ENCODE peak calls at places on chromosomes 1 and 21, in four cellular contexts. One of them, this sample, is unnamed.
A peak's percentile ranks its signal among the peaks of the same experiment; 100 is the strongest.

GRCh38 chr1:154669464-154670282 is 61.7 kb upstream of the ADAR start:
- DNase-seq in GM12878: peak; percentile 67
- DNase-seq in K562: peak; percentile 61
- DNase-seq in HepG2: peak; percentile 65
- DNase-seq in this sample: peak; percentile 87

GRCh38 chr1:226990133-226990716 is 50.1 kb downstream of the COQ8A start:
- DNase-seq in GM12878: no peak
- DNase-seq in K562: peak; percentile 57
- DNase-seq in HepG2: peak; percentile 28
- DNase-seq in this sample: peak; percentile 17

GRCh38 chr1:203342192-203342940 is 8.6 kb downstream of the FMOD start:
- DNase-seq in GM12878: no peak
- DNase-seq in K562: peak; percentile 87
- DNase-seq in HepG2: peak; percentile 46
- DNase-seq in this sample: peak; percentile 86

GRCh38 chr1:208158640-208159541 is 85.3 kb downstream of the PLXNA2 start:
- DNase-seq in GM12878: no peak
- DNase-seq in K562: no peak
- DNase-seq in HepG2: peak; percentile 76
- DNase-seq in this sample: no peak

GRCh38 chr1:27856561-27857343 is 15.6 kb upstream of the THEMIS2 start:
- DNase-seq in GM12878: no peak
- DNase-seq in K562: no peak
- DNase-seq in HepG2: no peak
- DNase-seq in this sample: no peak

GRCh38 chr1:31102501-31102950 is 37.0 kb upstream of the PUM1 start:
- DNase-seq in GM12878: no peak
- DNase-seq in K562: no peak
- DNase-seq in HepG2: no peak
- DNase-seq in this sample: peak; percentile 50

GRCh38 chr1:74502432-74502831 is 10.0 kb downstream of the LRRC53 start:
- DNase-seq in GM12878: no peak
- DNase-seq in K562: no peak
- DNase-seq in HepG2: peak; percentile 16
- DNase-seq in this sample: peak; percentile 39

GRCh38 chr1:187680823-187681222 is 852.1 kb downstream of the PLA2G4A start:
- DNase-seq in GM12878: no peak
- DNase-seq in K562: no peak
- DNase-seq in HepG2: no peak
- DNase-seq in this sample: no peak

GRCh38 chr1:68028566-68028965 is 21.9 kb downstream of the DIRAS3 start:
- DNase-seq in GM12878: no peak
- DNase-seq in K562: no peak
- DNase-seq in HepG2: no peak
- DNase-seq in this sample: no peak

GRCh38 chr1:2380816-2381591 is 10.3 kb downstream of the MORN1 start:
- DNase-seq in GM12878: no peak
- DNase-seq in K562: no peak
- DNase-seq in HepG2: no peak
- DNase-seq in this sample: no peak

GRCh38 chr1:110412576-110412975 is 5.1 kb upstream of the LAMTOR5 start:
- DNase-seq in GM12878: peak; percentile 24
- DNase-seq in K562: peak; percentile 85
- DNase-seq in HepG2: peak; percentile 69
- DNase-seq in this sample: peak; percentile 77

GRCh38 chr1:229191066-229191674 is 79.7 kb upstream of the RAB4A start:
- DNase-seq in GM12878: no peak
- DNase-seq in K562: no peak
- DNase-seq in HepG2: no peak
- DNase-seq in this sample: no peak

GRCh38 chr21:45244799-45245340 is 42.8 kb downstream of the POFUT2 start:
- DNase-seq in GM12878: no peak
- DNase-seq in K562: no peak
- DNase-seq in HepG2: no peak
- DNase-seq in this sample: no peak

GRCh38 chr1:11799099-11799498 is 6.7 kb downstream of the MTHFR start:
- DNase-seq in GM12878: no peak
- DNase-seq in K562: no peak
- DNase-seq in HepG2: no peak
- DNase-seq in this sample: no peak

GRCh38 chr1:84505167-84506001 is 802 bp upstream of the SPATA1 start:
- DNase-seq in GM12878: no peak
- DNase-seq in K562: peak; percentile 71
- DNase-seq in HepG2: peak; percentile 81
- DNase-seq in this sample: peak; percentile 75

GRCh38 chr1:202255343-202255742 is 61.7 kb downstream of the LGR6 start:
- DNase-seq in GM12878: no peak
- DNase-seq in K562: no peak
- DNase-seq in HepG2: no peak
- DNase-seq in this sample: no peak

GRCh38 chr21:45632897-45633260 is 10.6 kb upstream of the PCBP3 start:
- DNase-seq in GM12878: no peak
- DNase-seq in K562: no peak
- DNase-seq in HepG2: no peak
- DNase-seq in this sample: no peak

GRCh38 chr1:227432981-227433380 is 114.7 kb upstream of the CDC42BPA start:
- DNase-seq in GM12878: no peak
- DNase-seq in K562: no peak
- DNase-seq in HepG2: no peak
- DNase-seq in this sample: no peak

GRCh38 chr1:53074313-53075154 is 12.5 kb downstream of the PODN start:
- DNase-seq in GM12878: no peak
- DNase-seq in K562: no peak
- DNase-seq in HepG2: no peak
- DNase-seq in this sample: no peak

GRCh38 chr1:85484716-85485115 is 19.8 kb upstream of the DDAH1 start:
- DNase-seq in GM12878: no peak
- DNase-seq in K562: no peak
- DNase-seq in HepG2: no peak
- DNase-seq in this sample: no peak

DNA sequence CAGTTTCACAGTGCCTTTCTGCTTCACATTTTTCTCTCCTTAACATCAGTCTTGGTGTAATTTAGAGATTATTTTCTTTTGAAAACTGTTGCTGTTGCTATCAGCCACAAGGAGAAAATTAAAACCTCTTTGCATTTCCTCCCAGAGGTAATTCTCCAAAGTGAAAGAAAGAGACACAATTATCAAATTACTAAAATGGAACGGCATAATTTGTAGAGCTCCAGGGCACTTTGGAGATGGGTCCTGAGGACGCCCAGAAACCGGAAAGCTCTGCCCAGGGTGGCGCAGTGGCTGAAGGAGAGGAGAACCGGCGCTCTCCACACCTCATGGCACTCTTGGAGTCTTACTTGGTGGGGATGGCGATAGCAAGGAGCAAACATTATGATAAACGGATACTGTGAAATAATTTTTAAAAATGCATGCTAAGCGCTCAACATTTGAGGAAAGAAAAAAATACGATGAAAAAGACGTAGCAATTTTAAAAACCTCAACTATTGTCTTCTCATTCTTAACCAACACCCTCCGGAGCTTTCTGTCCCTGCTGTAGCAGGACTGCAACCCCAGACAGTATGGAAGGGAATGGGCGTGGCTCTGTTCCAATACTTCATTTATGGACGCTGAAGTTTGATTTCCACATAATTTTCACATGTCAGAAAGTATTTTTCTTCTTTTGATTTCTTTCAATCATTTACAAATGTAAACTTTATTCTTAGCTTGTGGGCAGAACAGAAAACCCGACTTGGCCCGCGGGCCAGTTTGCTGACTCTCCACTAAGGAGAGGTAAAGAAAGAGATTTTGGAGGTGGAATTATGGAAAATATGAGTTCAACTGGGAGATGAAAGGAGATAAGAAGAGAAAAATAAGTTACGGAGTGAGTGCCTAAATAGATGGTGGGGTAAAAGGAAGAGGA is 1.1 kb downstream of the S100A11 start:
- DNase-seq in GM12878: no peak
- DNase-seq in K562: peak; percentile 33
- DNase-seq in HepG2: no peak
- DNase-seq in this sample: peak; percentile 42
- TF ChIP-seq TARDBP in GM12878: no peak
- TF ChIP-seq TARDBP in K562: no peak
- TF ChIP-seq TARDBP in HepG2: no peak
- TF ChIP-seq TARDBP in this sample: no peak

GRCh38 chr1:94522304-94522703 is 19.3 kb downstream of the F3 start:
- DNase-seq in GM12878: no peak
- DNase-seq in K562: no peak
- DNase-seq in HepG2: no peak
- DNase-seq in this sample: no peak
- TF ChIP-seq BHLHE40 in GM12878: no peak
- TF ChIP-seq BHLHE40 in K562: no peak
- TF ChIP-seq BHLHE40 in HepG2: no peak
- TF ChIP-seq BHLHE40 in this sample: no peak

GRCh38 chr1:65688848-65689247 is 103.8 kb upstream of the PDE4B start:
- DNase-seq in GM12878: no peak
- DNase-seq in K562: no peak
- DNase-seq in HepG2: peak; percentile 3
- DNase-seq in this sample: no peak

GRCh38 chr1:65688215-65688566 is 104.5 kb upstream of the PDE4B start:
- DNase-seq in GM12878: no peak
- DNase-seq in K562: no peak
- DNase-seq in HepG2: no peak
- DNase-seq in this sample: no peak

GRCh38 chr1:65694126-65694525 is 98.6 kb upstream of the PDE4B start:
- DNase-seq in GM12878: no peak
- DNase-seq in K562: no peak
- DNase-seq in HepG2: no peak
- DNase-seq in this sample: no peak

GRCh38 chr1:65691962-65692361 is 100.7 kb upstream of the PDE4B start:
- DNase-seq in GM12878: no peak
- DNase-seq in K562: no peak
- DNase-seq in HepG2: no peak
- DNase-seq in this sample: no peak

DNA sequence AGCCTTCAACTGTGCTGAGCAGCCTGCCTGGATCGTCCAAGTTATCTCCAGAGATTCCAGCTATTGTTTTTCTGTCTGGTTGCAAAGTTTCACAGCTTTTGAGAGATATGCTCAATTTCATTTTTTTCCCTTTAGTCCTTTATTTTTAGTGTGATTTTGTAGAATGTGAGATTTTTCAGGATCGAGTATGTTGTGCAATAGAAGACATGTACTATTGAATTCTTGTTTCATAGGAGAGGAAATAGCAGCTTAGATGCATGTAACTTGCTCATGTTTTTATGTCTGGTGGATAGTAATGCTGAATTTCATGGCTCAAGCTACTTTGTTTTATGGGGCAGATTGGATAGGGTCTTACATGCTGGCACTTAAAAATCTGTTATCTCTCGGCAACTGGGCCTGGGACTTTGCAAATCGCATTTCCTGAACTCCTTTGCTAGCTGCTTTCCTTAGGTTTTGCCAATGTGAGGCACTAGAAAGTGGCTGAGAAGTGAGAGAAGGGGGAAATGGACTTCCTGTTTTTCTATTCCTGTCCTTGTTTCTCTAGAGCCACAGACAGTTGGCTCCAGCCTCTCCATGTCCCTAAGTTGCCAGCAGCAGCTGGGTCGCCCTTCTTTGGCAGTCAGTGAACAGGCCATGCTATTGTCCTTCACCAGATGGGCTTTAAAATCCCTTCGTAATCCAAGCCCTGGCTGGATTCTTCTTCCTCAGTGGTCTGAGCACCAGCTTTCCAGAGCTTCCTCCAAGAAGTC is 101.4 kb upstream of the PDE4B start:
- DNase-seq in GM12878: no peak
- DNase-seq in K562: no peak
- DNase-seq in HepG2: no peak
- DNase-seq in this sample: no peak
- TF ChIP-seq FOXK2 in GM12878: no peak
- TF ChIP-seq FOXK2 in K562: no peak
- TF ChIP-seq FOXK2 in HepG2: no peak
- TF ChIP-seq FOXK2 in this sample: no peak

DNA sequence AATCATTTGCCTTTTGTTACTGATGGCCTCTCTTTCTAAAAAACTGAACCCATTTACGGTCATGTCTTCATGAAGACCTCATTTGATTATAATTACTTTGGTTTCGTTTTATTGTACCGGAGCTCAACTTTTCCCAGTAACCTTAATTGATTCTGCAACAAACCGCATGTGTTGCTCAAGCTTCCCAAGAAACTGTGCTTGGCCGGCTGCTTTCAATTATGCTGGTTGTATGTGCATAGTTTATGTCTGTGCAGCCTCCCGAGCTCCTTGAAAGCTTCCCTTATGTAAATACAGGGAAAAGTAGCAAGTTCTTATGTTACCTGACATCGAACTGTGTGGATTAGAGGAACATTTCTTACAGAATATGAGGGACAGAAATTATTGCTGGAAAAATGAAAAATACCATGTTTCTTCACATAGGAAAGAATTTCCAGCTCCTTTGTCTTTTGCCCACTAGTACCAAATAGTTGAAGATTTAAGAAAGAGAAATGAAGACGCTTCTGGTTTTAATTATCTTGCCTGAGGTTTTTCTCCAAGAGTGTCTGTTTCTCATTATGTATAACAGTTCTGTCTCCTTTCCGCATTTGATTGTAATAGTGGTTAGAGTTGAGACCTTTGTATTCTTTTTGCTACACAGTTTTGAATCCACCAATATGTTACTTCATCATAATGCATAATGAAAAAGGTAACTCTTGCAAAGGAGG is 2.1 kb downstream of the VCAM1 start:
- DNase-seq in GM12878: no peak
- DNase-seq in K562: no peak
- DNase-seq in HepG2: no peak
- DNase-seq in this sample: no peak
- TF ChIP-seq TARDBP in GM12878: no peak
- TF ChIP-seq TARDBP in K562: no peak
- TF ChIP-seq TARDBP in HepG2: no peak
- TF ChIP-seq TARDBP in this sample: no peak

DNA sequence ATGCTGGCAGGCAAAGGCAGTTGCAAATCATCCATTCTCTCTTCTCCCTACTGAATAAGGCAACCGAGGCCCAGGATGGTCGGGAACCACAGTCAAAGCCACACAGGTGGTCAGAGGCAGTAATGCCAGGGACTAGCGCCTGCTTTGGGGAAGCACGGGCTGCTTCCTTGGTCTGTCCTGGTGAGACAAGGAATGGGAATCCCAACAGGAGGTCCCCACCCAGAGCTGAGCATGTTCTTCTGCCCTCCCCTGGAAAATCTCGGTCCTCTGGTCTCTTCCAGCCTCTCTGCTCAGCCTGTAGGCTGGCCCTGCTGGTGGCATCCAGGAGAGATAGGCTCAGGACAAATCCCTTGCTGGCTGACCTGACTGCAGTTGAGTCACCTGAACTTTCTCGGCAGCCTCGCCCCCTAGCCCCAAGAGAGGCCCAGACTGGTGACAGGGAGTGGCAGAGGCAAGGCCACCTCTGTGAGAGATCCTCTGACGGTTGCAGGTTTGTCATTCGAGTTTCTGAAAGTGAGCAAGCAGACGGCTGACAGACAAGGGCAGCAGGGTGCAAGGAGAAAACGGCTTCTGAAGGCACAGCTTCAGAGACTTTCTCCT is 5.8 kb downstream of the OLIG1 start:
- DNase-seq in GM12878: no peak
- DNase-seq in K562: no peak
- DNase-seq in HepG2: no peak
- DNase-seq in this sample: no peak
- TF ChIP-seq BHLHE40 in GM12878: no peak
- TF ChIP-seq BHLHE40 in K562: no peak
- TF ChIP-seq BHLHE40 in HepG2: no peak
- TF ChIP-seq BHLHE40 in this sample: no peak

This sample was measured in HEK293T.